ENCODE peak calls at places on chromosomes 5 and 9, in four cellular contexts. U is tibial artery; N is pancreas; X is CD4-positive, CD25-positive, alpha-beta regulatory T cell. E is an unnamed sample.

GRCh38 chr5:39015743-39016586 is 58.2 kb downstream of the RICTOR start:
- DNase-seq in U (no peak), N (no peak), X (no peak), E (no peak)

GRCh38 chr5:28780083-28780692 is 1741.8 kb upstream of the CDH9 start:
- DNase-seq in U (no peak), N (no peak), X (no peak), E (no peak)

GRCh38 chr9:99451121-99451606 is 229.1 kb downstream of the SEC61B start:
- DNase-seq in U (no peak), N (no peak), X (no peak), E (no peak)

GRCh38 chr9:81116340-81117207 is 572.8 kb downstream of the TLE1 start:
- DNase-seq in U (no peak), N (no peak), X (no peak), E (no peak)

GRCh38 chr5:65366655-65367054 is 115.1 kb downstream of the ADAMTS6 start:
- DNase-seq in U (peak; percentile 26), N (no peak), X (no peak), E (no peak)

GRCh38 chr9:18920141-18920611 is 112.8 kb downstream of the SAXO1 start:
- DNase-seq in U (no peak), N (no peak), X (no peak), E (no peak)

GRCh38 chr9:94908583-94909249 is 182.2 kb downstream of the AOPEP start:
- DNase-seq in U (no peak), N (no peak), X (no peak), E (no peak)

GRCh38 chr5:36422957-36423356 is 121.3 kb upstream of the RANBP3L start:
- DNase-seq in U (no peak), N (no peak), X (no peak), E (no peak)

GRCh38 chr9:12783767-12784460 is 9.1 kb downstream of the LURAP1L start:
- DNase-seq in U (no peak), N (no peak), X (no peak), E (no peak)

GRCh38 chr5:179269781-179270543 is 75.3 kb downstream of the ADAMTS2 start:
- DNase-seq in U (peak; percentile 20), N (no peak), X (no peak), E (no peak)

GRCh38 chr5:134451618-134452505 is 40.2 kb upstream of the CDKN2AIPNL start:
- DNase-seq in U (peak; percentile 49), N (peak; percentile 54), X (no peak), E (no peak)

GRCh38 chr9:88745281-88746001 is 210.5 kb downstream of the NXNL2 start:
- DNase-seq in U (no peak), N (no peak), X (no peak), E (no peak)

GRCh38 chr9:79028101-79028500 is 543.7 kb upstream of the TLE4 start:
- DNase-seq in U (no peak), N (no peak), X (no peak), E (no peak)

GRCh38 chr5:160697281-160697680 is 154.7 kb downstream of the ATP10B start:
- DNase-seq in U (no peak), N (no peak), X (no peak), E (no peak)

GRCh38 chr5:57681942-57682341 is 199.3 kb upstream of the ACTBL2 start:
- DNase-seq in U (no peak), N (no peak), X (no peak), E (no peak)

GRCh38 chr5:91641730-91642350 is 258.7 kb upstream of the ARRDC3 start:
- DNase-seq in U (no peak), N (no peak), X (peak; percentile 36), E (peak; percentile 62)

GRCh38 chr5:6503342-6503741 is 54.7 kb downstream of the UBE2QL1 start:
- DNase-seq in U (no peak), N (no peak), X (no peak), E (no peak)

GRCh38 chr9:89563511-89564256 is 41.1 kb upstream of the GADD45G start:
- DNase-seq in U (no peak), N (no peak), X (no peak), E (no peak)

GRCh38 chr9:93477397-93477796 is 24.0 kb upstream of the FAM120AOS start:
- DNase-seq in U (no peak), N (no peak), X (no peak), E (no peak)

GRCh38 chr9:33227741-33228140 is 12.2 kb upstream of the SPINK4 start:
- DNase-seq in U (no peak), N (no peak), X (no peak), E (no peak)

GRCh38 chr5:65121880-65122436 is 353.2 kb downstream of the CWC27 start:
- DNase-seq in U (no peak), N (no peak), X (no peak), E (no peak)

GRCh38 chr9:75891277-75892167 is 1.0 kb downstream of the PCSK5 start:
- DNase-seq in U (peak; percentile 63), N (peak; percentile 32), X (peak; percentile 22), E (peak; percentile 43)

GRCh38 chr9:135533093-135533492 is 11.9 kb downstream of the LCN1 start:
- DNase-seq in U (no peak), N (no peak), X (no peak), E (no peak)

GRCh38 chr5:39273314-39273954 is 54.1 kb upstream of the FYB1 start:
- DNase-seq in U (no peak), N (no peak), X (peak; percentile 36), E (no peak)

GRCh38 chr5:139561655-139562451 is 714 bp downstream of the UBE2D2 start:
- DNase-seq in U (peak; percentile 31), N (peak; percentile 57), X (peak; percentile 38), E (no peak)

GRCh38 chr9:78074385-78075291 is 43.0 kb upstream of the GNAQ start:
- DNase-seq in U (no peak), N (no peak), X (peak; percentile 22), E (no peak)

GRCh38 chr9:83355024-83355444 is 183.2 kb downstream of the FRMD3 start:
- DNase-seq in U (no peak), N (no peak), X (no peak), E (no peak)

GRCh38 chr9:121556580-121556979 is 56.9 kb upstream of the GGTA1 start:
- DNase-seq in U (peak; percentile 64), N (no peak), X (no peak), E (no peak)

GRCh38 chr9:92426501-92426900 is 2.2 kb upstream of the OMD start:
- DNase-seq in U (no peak), N (no peak), X (no peak), E (no peak)

GRCh38 chr5:102511666-102512065 is 12.9 kb upstream of the SLCO6A1 start:
- DNase-seq in U (no peak), N (peak; percentile 29), X (no peak), E (no peak)

GRCh38 chr9:95516736-95517558 is at the start of gene PTCH1:
- DNase-seq in U (no peak), N (peak; percentile 33), X (peak; percentile 46), E (no peak)

GRCh38 chr5:143435207-143435657 is 31.7 kb upstream of the NR3C1 start:
- DNase-seq in U (peak; percentile 40), N (no peak), X (peak; percentile 53), E (no peak)

GRCh38 chr5:53031695-53032096 is 42.5 kb downstream of the ITGA2 start:
- DNase-seq in U (no peak), N (no peak), X (no peak), E (no peak)

GRCh38 chr9:72826954-72827953 is 125.6 kb downstream of the ALDH1A1 start:
- DNase-seq in U (no peak), N (no peak), X (no peak), E (no peak)

GRCh38 chr5:139732019-139732418 is 63.6 kb upstream of the PSD2 start:
- DNase-seq in U (no peak), N (no peak), X (no peak), E (no peak)

GRCh38 chr5:149170292-149170691 is 29.0 kb downstream of the ABLIM3 start:
- DNase-seq in U (no peak), N (no peak), X (no peak), E (no peak)

GRCh38 chr9:69818946-69819345 is 1.7 kb upstream of the CFAP95 start:
- DNase-seq in U (no peak), N (no peak), X (no peak), E (no peak)

GRCh38 chr9:69824497-69825252 is 4.1 kb downstream of the CFAP95 start:
- DNase-seq in U (no peak), N (no peak), X (no peak), E (no peak)

GRCh38 chr9:69820955-69821788 is 555 bp downstream of the CFAP95 start:
- DNase-seq in U (no peak), N (no peak), X (no peak), E (no peak)

GRCh38 chr9:69817202-69817601 is 3.4 kb upstream of the CFAP95 start:
- DNase-seq in U (no peak), N (no peak), X (no peak), E (no peak)

DNA sequence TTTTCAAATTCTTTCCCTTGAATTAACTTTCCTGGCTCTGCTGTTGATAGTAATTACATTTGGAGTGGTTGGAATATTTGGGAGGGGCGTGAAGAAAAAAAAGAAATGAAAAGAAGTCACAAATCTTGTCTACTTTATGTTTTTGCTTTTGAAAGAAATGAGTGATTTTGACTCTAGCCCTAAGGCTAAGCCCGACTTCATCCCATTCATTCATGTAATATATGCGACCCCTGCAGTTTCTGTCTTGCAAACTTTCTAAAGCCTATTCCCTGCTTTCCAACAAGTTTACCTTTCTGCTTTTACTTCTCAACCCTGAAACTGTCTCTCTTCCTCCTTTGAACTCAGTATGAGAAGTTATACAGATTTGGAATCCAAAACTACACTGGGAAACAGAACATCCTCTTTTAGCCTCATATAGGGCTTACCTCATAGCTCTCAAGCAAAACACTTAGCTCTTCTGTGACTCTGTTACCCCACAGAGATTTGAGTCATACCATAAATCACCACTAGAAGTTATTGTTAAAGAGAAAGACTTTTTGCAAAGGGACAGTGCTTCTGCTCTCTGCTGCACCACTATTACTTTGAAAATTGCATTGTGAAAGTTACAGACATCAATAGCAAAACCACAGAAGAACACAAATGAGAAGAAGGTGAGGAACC is 1.6 kb downstream of the CFAP95 start:
- DNase-seq in U (no peak), N (no peak), X (no peak), E (no peak)
- H3K4me1 ChIP-seq in U (peaks cover 15% of the 10 kb centered on the region), N (no peaks in the 10 kb centered on the region), X (peaks cover 5% of the 10 kb centered on the region), E (peaks cover 3% of the 10 kb centered on the region)

GRCh38 chr9:127919253-127919815 is 2.5 kb upstream of the ST6GALNAC4 start:
- DNase-seq in U (peak; percentile 97), N (peak; percentile 90), X (no peak), E (no peak)
- H3K4me1 ChIP-seq in U (peaks cover 66% of the 10 kb centered on the region), N (peaks cover 5% of the 10 kb centered on the region), X (peaks cover 44% of the 10 kb centered on the region), E (peaks cover 12% of the 10 kb centered on the region)

DNA sequence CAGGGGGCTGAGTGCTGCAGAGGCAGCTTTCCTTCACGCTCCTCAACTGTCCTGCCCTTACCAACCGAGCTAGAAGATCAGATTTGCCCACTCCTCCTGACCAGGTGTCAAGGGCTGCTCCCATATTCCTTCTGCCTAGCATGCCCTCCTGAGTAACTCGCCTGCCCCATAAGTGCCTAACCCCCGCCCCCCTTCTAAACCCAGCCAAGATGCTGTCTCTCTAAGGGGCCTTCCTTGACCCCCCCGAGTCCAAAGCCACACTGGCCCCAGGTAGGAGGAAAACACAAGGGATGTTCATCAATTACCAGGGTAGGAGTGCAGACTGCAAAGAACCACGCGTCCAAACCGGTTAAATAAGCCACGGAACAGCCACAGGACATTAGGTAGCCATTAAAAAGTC is 4.8 kb downstream of the CCDC69 start:
- DNase-seq in U (no peak), N (no peak), X (no peak), E (no peak)
- H3K4me1 ChIP-seq in U (peaks cover 47% of the 10 kb centered on the region), N (peaks cover 4% of the 10 kb centered on the region), X (peaks cover 98% of the 10 kb centered on the region), E (peaks cover 6% of the 10 kb centered on the region)

DNA sequence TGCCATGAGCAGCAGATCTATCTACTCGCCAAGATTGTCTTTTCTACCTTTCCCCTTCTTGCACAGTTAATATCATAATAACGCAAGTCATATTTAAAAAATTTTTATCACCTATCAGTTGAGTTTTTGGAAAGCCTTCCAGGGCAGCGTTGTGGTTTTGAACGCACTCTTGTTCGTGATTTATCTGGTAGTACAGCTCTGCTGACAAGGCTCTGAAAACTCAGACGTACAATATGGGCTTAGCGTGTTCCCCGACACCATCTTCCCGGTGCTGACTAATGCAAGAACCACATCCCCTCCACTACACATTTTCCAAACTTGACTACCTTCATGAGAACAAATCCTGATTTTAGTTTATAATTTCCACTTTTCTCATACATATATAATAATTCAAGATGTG is 1.6 kb upstream of the NFIL3 start:
- DNase-seq in U (no peak), N (no peak), X (no peak), E (no peak)
- H3K4me1 ChIP-seq in U (peaks cover 17% of the 10 kb centered on the region), N (peaks cover 7% of the 10 kb centered on the region), X (peaks cover 36% of the 10 kb centered on the region), E (peaks cover 7% of the 10 kb centered on the region)